ENCODE peak calls at places on chromosome 20, in seven cellular contexts. L is HCT116, X is transverse colon, I is spleen, J is GM12892, C is Panc1, P is stomach. V is an unnamed sample.

GRCh38 chr20:39851459-39851858 is 837.6 kb downstream of the MAFB start:
- DNase-seq in L (no peak), X (no peak), I (no peak), J (no peak), C (no peak), P (no peak), V (no peak)

GRCh38 chr20:37615507-37616425 is 78.1 kb upstream of the CTNNBL1 start:
- DNase-seq in L (peak; percentile 46), X (peak; percentile 44), I (no peak), J (no peak), C (peak; percentile 33), P (peak; percentile 55), V (no peak)

GRCh38 chr20:59422911-59423520 is 122.6 kb downstream of the EDN3 start:
- DNase-seq in L (no peak), X (no peak), I (no peak), J (no peak), C (no peak), P (no peak), V (no peak)

GRCh38 chr20:38033330-38034107 is at the start of the genes RPRD1B and TTI1:
- DNase-seq in L (peak; percentile 80), X (peak; percentile 94), I (peak; percentile 97), J (peak; percentile 78), C (peak; percentile 69), P (peak; percentile 93), V (peak; percentile 94)

GRCh38 chr20:6818033-6818808 is 50.7 kb downstream of the BMP2 start:
- DNase-seq in L (no peak), X (no peak), I (no peak), J (no peak), C (no peak), P (no peak), V (no peak)

GRCh38 chr20:41095110-41095969 is 42.0 kb upstream of the PLCG1 start:
- DNase-seq in L (peak; percentile 18), X (peak; percentile 69), I (peak; percentile 82), J (peak; percentile 17), C (peak; percentile 18), P (peak; percentile 62), V (no peak)

GRCh38 chr20:3813758-3814581 is 6.4 kb upstream of the AP5S1 start:
- DNase-seq in L (no peak), X (no peak), I (no peak), J (no peak), C (no peak), P (peak; percentile 41), V (no peak)

GRCh38 chr20:31712564-31713311 is 9.9 kb downstream of the BCL2L1 start:
- DNase-seq in L (peak; percentile 92), X (peak; percentile 82), I (peak; percentile 6), J (no peak), C (no peak), P (peak; percentile 92), V (peak; percentile 96)

GRCh38 chr20:13262701-13263335 is 41.7 kb downstream of the ISM1 start:
- DNase-seq in L (no peak), X (no peak), I (no peak), J (no peak), C (no peak), P (no peak), V (no peak)

GRCh38 chr20:17556842-17557674 is 12.8 kb upstream of the DSTN start:
- DNase-seq in L (no peak), X (peak; percentile 73), I (no peak), J (no peak), C (no peak), P (peak; percentile 76), V (peak; percentile 88)
- TF ChIP-seq POLR2AphosphoS5 in L (no peak), X (no peak), I (no peak), J (no peak), C (no peak), P (peak; percentile 25), V (peak; percentile 55)

GRCh38 chr20:50304501-50304856 is 113.8 kb downstream of the CEBPB start:
- DNase-seq in L (no peak), X (peak; percentile 59), I (peak; percentile 63), J (no peak), C (no peak), P (no peak), V (no peak)
- TF ChIP-seq POLR2AphosphoS5 in L (no peak), X (peak; percentile 55), I (no peak), J (no peak), C (no peak), P (peak; percentile 3), V (peak; percentile 64)

DNA sequence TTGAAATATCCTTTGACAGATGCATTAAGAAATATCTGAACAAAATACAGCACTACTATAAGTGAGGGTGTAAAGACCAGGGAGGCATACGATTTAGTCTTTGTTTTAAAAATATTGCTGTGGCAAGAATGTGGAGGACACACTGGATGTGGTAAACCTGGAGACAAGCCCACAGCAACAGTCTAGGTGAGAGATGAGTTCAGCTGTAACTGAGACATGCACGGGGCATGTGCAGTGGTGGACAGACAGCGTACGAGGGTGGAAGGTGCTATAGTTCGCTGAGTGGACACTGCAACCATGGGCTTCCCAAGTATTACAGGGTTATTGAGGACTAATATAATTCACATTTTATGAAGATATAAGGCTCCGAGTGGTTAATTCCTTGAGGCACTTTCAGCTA is 1.8 kb downstream of the NANP start:
- DNase-seq in L (no peak), X (no peak), I (no peak), J (no peak), C (no peak), P (no peak), V (no peak)
- TF ChIP-seq POLR2AphosphoS5 in L (no peak), X (no peak), I (no peak), J (no peak), C (no peak), P (no peak), V (no peak)

DNA sequence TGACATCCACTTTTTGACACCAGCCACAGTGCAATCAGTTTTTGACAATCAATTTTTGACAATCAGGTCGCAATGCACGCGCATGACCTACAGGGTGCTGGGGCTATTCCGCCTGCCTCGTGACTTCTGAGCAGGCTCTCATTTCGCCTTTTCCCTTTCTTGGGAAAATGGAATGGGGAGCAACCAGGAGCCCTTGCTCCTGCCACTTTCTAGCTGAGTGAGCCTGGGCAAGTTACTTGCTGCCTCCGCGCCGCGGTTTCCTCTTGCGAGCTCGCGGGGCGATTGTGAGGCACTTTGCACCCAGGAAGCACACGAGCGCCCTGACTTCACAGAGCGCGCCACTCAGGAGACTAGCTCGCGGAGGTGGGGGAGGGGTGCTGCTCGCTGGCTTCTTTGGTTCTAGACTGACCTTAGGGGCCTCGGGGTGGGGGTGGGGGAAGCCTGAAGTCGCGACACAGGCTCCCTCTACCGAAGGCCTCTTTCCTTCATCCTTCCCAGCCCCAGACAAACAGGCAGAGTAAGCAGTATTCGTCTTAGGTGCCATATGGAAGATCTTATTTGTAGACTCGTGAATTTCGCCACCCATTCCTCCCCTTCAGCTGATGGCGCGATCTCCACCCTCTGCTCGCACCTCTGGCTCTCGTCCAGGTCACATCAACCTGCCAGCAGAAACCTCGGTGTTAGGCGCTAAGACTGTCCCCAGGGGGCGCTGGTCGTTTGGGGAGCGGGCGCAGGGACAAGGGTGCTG is 4.6 kb downstream of the TP53TG5 start:
- DNase-seq in L (peak; percentile 57), X (peak; percentile 95), I (peak; percentile 97), J (peak; percentile 71), C (peak; percentile 75), P (peak; percentile 92), V (peak; percentile 94)
- TF ChIP-seq POLR2AphosphoS5 in L (no peak), X (no peak), I (peak; percentile 80), J (no peak), C (peak; percentile 39), P (peak; percentile 80), V (peak; percentile 62)

GRCh38 chr20:11379257-11380011 is 538.3 kb upstream of the BTBD3 start:
- DNase-seq in L (no peak), X (no peak), I (peak; percentile 75), J (no peak), C (no peak), P (no peak), V (no peak)
- TF ChIP-seq POLR2AphosphoS5 in L (no peak), X (no peak), I (peak; percentile 56), J (no peak), C (no peak), P (no peak), V (no peak)

DNA sequence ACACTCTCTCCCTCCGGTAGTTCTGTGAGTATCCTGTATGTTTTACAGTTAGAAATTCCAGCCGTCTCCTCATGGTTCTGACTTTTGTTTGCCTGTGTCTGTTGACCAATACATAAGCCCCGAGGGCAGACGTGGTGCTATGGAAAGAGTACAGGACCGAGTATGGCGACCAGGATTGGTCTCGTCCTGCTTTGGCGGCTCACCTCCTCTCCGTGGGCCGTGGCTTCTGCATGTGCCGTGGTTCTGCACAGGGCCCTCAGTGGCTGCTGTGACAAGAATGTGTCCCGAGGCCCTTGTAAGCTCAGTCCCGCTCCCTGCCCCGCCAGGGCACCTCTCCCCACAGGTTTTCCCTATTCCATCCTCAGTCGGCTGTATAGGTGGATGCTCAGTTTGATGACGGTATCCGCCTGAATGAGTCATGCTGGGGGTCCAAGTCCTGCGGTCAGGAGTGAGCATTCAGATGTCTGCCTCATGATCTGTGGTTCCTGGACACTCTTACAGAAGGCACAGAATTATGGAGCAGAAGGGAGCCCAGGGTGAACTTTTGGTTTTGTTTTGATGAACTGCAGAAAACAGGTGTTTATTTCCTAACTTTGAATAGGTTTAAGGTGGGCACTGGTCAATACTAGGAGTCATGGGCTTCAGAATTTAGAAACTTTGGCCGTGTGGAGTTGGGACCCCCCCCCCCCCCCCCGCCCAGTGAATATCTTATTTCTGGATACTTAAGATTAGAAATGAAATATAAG is 1.2 kb downstream of the ARFGAP1 start:
- DNase-seq in L (no peak), X (no peak), I (no peak), J (no peak), C (no peak), P (no peak), V (no peak)
- TF ChIP-seq POLR2AphosphoS5 in L (no peak), X (no peak), I (no peak), J (no peak), C (no peak), P (no peak), V (no peak)

GRCh38 chr20:22352019-22352418 is 232.4 kb downstream of the FOXA2 start:
- DNase-seq in L (no peak), X (peak; percentile 15), I (no peak), J (no peak), C (no peak), P (no peak), V (no peak)
- TF ChIP-seq POLR2AphosphoS5 in L (no peak), X (no peak), I (no peak), J (no peak), C (no peak), P (no peak), V (no peak)